ENCODE peak calls at places on chromosomes 4 and X, in four cellular contexts. One of them, this sample, is unnamed.

GRCh38 chrX:153736071-153736820 is 11.6 kb downstream of the ABCD1 start:
- DNase-seq in K562: no peak
- DNase-seq in HCT116: no peak
- DNase-seq in HepG2: no peak
- DNase-seq in this sample: no peak

GRCh38 chr4:14520171-14520570 is 482.1 kb upstream of the CPEB2 start:
- DNase-seq in HepG2: no peak
- DNase-seq in HCT116: no peak
- DNase-seq in K562: no peak
- DNase-seq in this sample: no peak

GRCh38 chrX:71533850-71534515 is 1.1 kb downstream of the OGT start:
- DNase-seq in HepG2: peak; percentile 7
- DNase-seq in HCT116: no peak
- DNase-seq in K562: peak; percentile 21
- DNase-seq in this sample: no peak

GRCh38 chr4:74682567-74683359 is 111.6 kb downstream of the BTC start:
- DNase-seq in HCT116: peak; percentile 89
- DNase-seq in K562: peak; percentile 50
- DNase-seq in HepG2: peak; percentile 47
- DNase-seq in this sample: no peak

GRCh38 chr4:128793859-128794667 is 15.4 kb upstream of the JADE1 start:
- DNase-seq in HepG2: no peak
- DNase-seq in K562: no peak
- DNase-seq in HCT116: no peak
- DNase-seq in this sample: no peak

GRCh38 chr4:8188743-8189550 is 10.1 kb upstream of the SH3TC1 start:
- DNase-seq in HepG2: no peak
- DNase-seq in K562: no peak
- DNase-seq in HCT116: no peak
- DNase-seq in this sample: no peak

GRCh38 chr4:133982533-133983224 is 218.9 kb downstream of the PABPC4L start:
- DNase-seq in HCT116: no peak
- DNase-seq in HepG2: no peak
- DNase-seq in K562: no peak
- DNase-seq in this sample: no peak

GRCh38 chr4:74968456-74969164 is 35.7 kb downstream of the PARM1 start:
- DNase-seq in HepG2: no peak
- DNase-seq in K562: no peak
- DNase-seq in HCT116: no peak
- DNase-seq in this sample: no peak

GRCh38 chrX:150975655-150976390 is 7.3 kb upstream of the HMGB3 start:
- DNase-seq in HepG2: no peak
- DNase-seq in HCT116: no peak
- DNase-seq in K562: no peak
- DNase-seq in this sample: no peak

GRCh38 chrX:13994104-13994503 is 35.6 kb downstream of the GEMIN8 start:
- DNase-seq in HepG2: no peak
- DNase-seq in HCT116: no peak
- DNase-seq in K562: no peak
- DNase-seq in this sample: no peak

GRCh38 chr4:10647811-10648210 is 36.8 kb downstream of the CLNK start:
- DNase-seq in HepG2: no peak
- DNase-seq in K562: no peak
- DNase-seq in HCT116: no peak
- DNase-seq in this sample: no peak

GRCh38 chr4:75511841-75512240 is 2.4 kb downstream of the RCHY1 start:
- DNase-seq in K562: no peak
- DNase-seq in HepG2: no peak
- DNase-seq in HCT116: no peak
- DNase-seq in this sample: no peak

GRCh38 chrX:41317487-41318208 is 16.3 kb upstream of the DDX3X start:
- DNase-seq in K562: no peak
- DNase-seq in HCT116: no peak
- DNase-seq in HepG2: no peak
- DNase-seq in this sample: no peak

GRCh38 chrX:40145670-40146470 is 48.1 kb upstream of the BCOR start:
- DNase-seq in K562: no peak
- DNase-seq in HCT116: no peak
- DNase-seq in HepG2: no peak
- DNase-seq in this sample: no peak

GRCh38 chr4:77220841-77221613 is 64.0 kb downstream of the CCNG2 start:
- DNase-seq in K562: no peak
- DNase-seq in HepG2: no peak
- DNase-seq in HCT116: no peak
- DNase-seq in this sample: no peak

GRCh38 chr4:41613782-41614181 is 75.8 kb downstream of the LIMCH1 start:
- DNase-seq in HCT116: no peak
- DNase-seq in HepG2: no peak
- DNase-seq in K562: no peak
- DNase-seq in this sample: no peak

GRCh38 chrX:2829066-2829430 is 318 bp downstream of the GYG2 start:
- DNase-seq in HCT116: no peak
- DNase-seq in K562: peak; percentile 27
- DNase-seq in HepG2: no peak
- DNase-seq in this sample: no peak

GRCh38 chr4:6873291-6873690 is 36.3 kb upstream of the TBC1D14 start:
- DNase-seq in HepG2: no peak
- DNase-seq in HCT116: no peak
- DNase-seq in K562: no peak
- DNase-seq in this sample: no peak

GRCh38 chr4:57424231-57424897 is 314.2 kb upstream of the IGFBP7 start:
- DNase-seq in K562: no peak
- DNase-seq in HCT116: no peak
- DNase-seq in HepG2: no peak
- DNase-seq in this sample: no peak

GRCh38 chr4:102761902-102762301 is 1.1 kb upstream of the MANBA start:
- DNase-seq in K562: no peak
- DNase-seq in HCT116: no peak
- DNase-seq in HepG2: no peak
- DNase-seq in this sample: no peak

GRCh38 chr4:163911891-163912290 is 417.4 kb downstream of the TMA16 start:
- DNase-seq in HepG2: no peak
- DNase-seq in HCT116: no peak
- DNase-seq in K562: no peak
- DNase-seq in this sample: no peak

GRCh38 chr4:8779371-8779988 is 92.2 kb downstream of the HMX1 start:
- DNase-seq in HepG2: no peak
- DNase-seq in K562: no peak
- DNase-seq in HCT116: no peak
- DNase-seq in this sample: no peak

GRCh38 chrX:154452823-154453222 is 5.3 kb upstream of the PLXNA3 start:
- DNase-seq in HepG2: no peak
- DNase-seq in K562: no peak
- DNase-seq in HCT116: no peak
- DNase-seq in this sample: no peak

GRCh38 chr4:166091914-166092510 is 219.0 kb downstream of the TLL1 start:
- DNase-seq in K562: peak; percentile 18
- DNase-seq in HCT116: peak; percentile 15
- DNase-seq in HepG2: peak; percentile 28
- DNase-seq in this sample: no peak

GRCh38 chr4:102552781-102553180 is 51.6 kb downstream of the NFKB1 start:
- DNase-seq in HepG2: no peak
- DNase-seq in HCT116: no peak
- DNase-seq in K562: no peak
- DNase-seq in this sample: no peak

GRCh38 chrX:12790878-12791252 is 347 bp upstream of the PRPS2 start:
- DNase-seq in HepG2: no peak
- DNase-seq in K562: no peak
- DNase-seq in HCT116: no peak
- DNase-seq in this sample: no peak

GRCh38 chrX:22527302-22527701 is 254.6 kb downstream of the CBLL2 start:
- DNase-seq in HepG2: no peak
- DNase-seq in HCT116: no peak
- DNase-seq in K562: no peak
- DNase-seq in this sample: no peak

GRCh38 chr4:5391492-5391891 is 316.9 kb downstream of the EVC2 start:
- DNase-seq in HCT116: no peak
- DNase-seq in HepG2: no peak
- DNase-seq in K562: no peak
- DNase-seq in this sample: no peak

GRCh38 chr4:107825072-107825789 is 499 bp downstream of the SGMS2 start:
- DNase-seq in HCT116: no peak
- DNase-seq in HepG2: no peak
- DNase-seq in K562: no peak
- DNase-seq in this sample: peak; percentile 63

GRCh38 chrX:54540289-54540688 is 10.3 kb downstream of the GNL3L start:
- DNase-seq in HCT116: no peak
- DNase-seq in K562: no peak
- DNase-seq in HepG2: no peak
- DNase-seq in this sample: no peak

GRCh38 chr4:76459291-76459723 is 24.3 kb downstream of the SHROOM3 start:
- DNase-seq in HepG2: no peak
- DNase-seq in HCT116: peak; percentile 81
- DNase-seq in K562: no peak
- DNase-seq in this sample: peak; percentile 88

DNA sequence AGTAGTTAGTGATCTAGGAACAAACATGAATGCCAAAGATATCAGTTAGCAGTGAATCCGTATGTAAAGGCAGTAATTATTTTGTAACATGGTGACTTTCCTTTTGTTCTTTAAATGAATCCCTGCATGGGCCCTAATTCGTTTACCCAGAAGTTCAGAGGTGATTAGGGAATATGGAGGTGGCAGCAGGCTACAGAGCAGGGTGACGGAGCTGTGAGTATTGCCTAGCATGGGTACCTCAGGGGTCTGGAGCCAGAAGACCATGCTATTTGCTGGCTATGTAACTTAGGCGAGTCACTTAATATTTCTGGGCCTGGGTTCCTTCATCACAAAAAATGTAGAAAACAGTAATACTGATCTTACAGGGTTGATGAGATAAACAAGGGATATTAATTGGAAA is 184.9 kb downstream of the ENOX2 start:
- DNase-seq in K562: no peak
- DNase-seq in HCT116: no peak
- DNase-seq in HepG2: no peak
- DNase-seq in this sample: no peak
- TF ChIP-seq FOSL1 in K562: no peak
- TF ChIP-seq FOSL1 in HCT116: no peak
- TF ChIP-seq FOSL1 in HepG2: no peak
- TF ChIP-seq FOSL1 in this sample: no peak

DNA sequence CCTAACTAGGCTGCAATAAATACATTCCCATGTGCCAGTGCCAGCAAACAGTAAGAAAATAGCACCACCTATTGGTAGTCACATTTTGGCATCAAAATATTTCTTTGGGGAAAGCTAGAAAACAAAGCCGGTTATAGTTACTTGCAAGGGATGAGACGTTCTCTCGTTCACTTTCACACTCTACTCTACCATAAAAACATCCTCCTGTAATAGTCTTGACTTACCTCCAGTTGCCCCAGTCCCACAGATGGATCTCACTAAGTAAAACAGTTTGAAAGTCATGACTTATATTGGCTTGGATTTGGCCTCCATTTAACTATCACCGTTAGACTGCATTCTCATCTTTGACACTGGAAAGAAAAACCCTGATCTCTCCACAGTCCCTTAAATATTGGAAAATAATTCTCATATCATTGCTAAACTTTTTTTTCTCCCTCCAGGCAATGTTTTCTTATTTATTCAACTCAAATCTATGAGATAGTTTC is 9.7 kb downstream of the BMP3 start:
- DNase-seq in HepG2: no peak
- DNase-seq in K562: peak; percentile 9
- DNase-seq in HCT116: no peak
- DNase-seq in this sample: no peak
- TF ChIP-seq FOSL1 in HepG2: no peak
- TF ChIP-seq FOSL1 in K562: no peak
- TF ChIP-seq FOSL1 in HCT116: no peak
- TF ChIP-seq FOSL1 in this sample: no peak

GRCh38 chrX:7996414-7996813 is 69.2 kb upstream of the PNPLA4 start:
- DNase-seq in K562: peak; percentile 8
- DNase-seq in HepG2: peak; percentile 28
- DNase-seq in HCT116: no peak
- DNase-seq in this sample: no peak
- TF ChIP-seq FOSL1 in K562: no peak
- TF ChIP-seq FOSL1 in HepG2: no peak
- TF ChIP-seq FOSL1 in HCT116: no peak
- TF ChIP-seq FOSL1 in this sample: no peak

GRCh38 chr4:23877758-23878229 is 12.1 kb downstream of the PPARGC1A start:
- DNase-seq in K562: no peak
- DNase-seq in HepG2: peak; percentile 97
- DNase-seq in HCT116: no peak
- DNase-seq in this sample: no peak

GRCh38 chr4:23878235-23878861 is 11.5 kb downstream of the PPARGC1A start:
- DNase-seq in HCT116: no peak
- DNase-seq in HepG2: no peak
- DNase-seq in K562: no peak
- DNase-seq in this sample: no peak

GRCh38 chr4:23881052-23881501 is 8.8 kb downstream of the PPARGC1A start:
- DNase-seq in K562: no peak
- DNase-seq in HCT116: no peak
- DNase-seq in HepG2: peak; percentile 95
- DNase-seq in this sample: no peak

GRCh38 chr4:23876418-23877089 is 13.3 kb downstream of the PPARGC1A start:
- DNase-seq in K562: no peak
- DNase-seq in HepG2: no peak
- DNase-seq in HCT116: no peak
- DNase-seq in this sample: no peak

GRCh38 chr4:23878912-23879732 is 10.7 kb downstream of the PPARGC1A start:
- DNase-seq in HepG2: no peak
- DNase-seq in HCT116: no peak
- DNase-seq in K562: no peak
- DNase-seq in this sample: no peak
- TF ChIP-seq FOSL1 in HepG2: no peak
- TF ChIP-seq FOSL1 in HCT116: no peak
- TF ChIP-seq FOSL1 in K562: no peak
- TF ChIP-seq FOSL1 in this sample: no peak

GRCh38 chr4:83197555-83198235 is 83.2 kb upstream of the PLAC8 start:
- DNase-seq in K562: no peak
- DNase-seq in HCT116: no peak
- DNase-seq in HepG2: peak; percentile 83
- DNase-seq in this sample: no peak
- TF ChIP-seq FOSL1 in K562: no peak
- TF ChIP-seq FOSL1 in HCT116: no peak
- TF ChIP-seq FOSL1 in HepG2: no peak
- TF ChIP-seq FOSL1 in this sample: no peak

This sample was measured in H1.